ENCODE peak calls at places on chromosome 4, in seven cellular contexts. O, S, M, I, U, J and R are unnamed samples.

GRCh38 chr4:153950100-153950979 is 161.5 kb upstream of the SFRP2 start:
- DNase-seq in O (no peak), S (no peak), M (no peak), I (no peak), U (peak), J (no peak), R (no peak)

GRCh38 chr4:3862640-3863420 is 96.6 kb downstream of the ADRA2C start:
- DNase-seq in O (peak), S (peak), M (no peak), I (no peak), U (no peak), J (peak), R (no peak)

GRCh38 chr4:126396703-126397102 is 1081.9 kb downstream of the FAT4 start:
- DNase-seq in O (no peak), S (no peak), M (no peak), I (no peak), U (no peak), J (no peak), R (no peak)

GRCh38 chr4:35087216-35087615 is 1157.1 kb downstream of the ARAP2 start:
- DNase-seq in O (no peak), S (no peak), M (no peak), I (no peak), U (no peak), J (no peak), R (no peak)

GRCh38 chr4:3510481-3510880 is 21.7 kb downstream of the LRPAP1 start:
- DNase-seq in O (no peak), S (no peak), M (no peak), I (no peak), U (no peak), J (no peak), R (no peak)

GRCh38 chr4:60944070-60944469 is 256.1 kb upstream of the ADGRL3 start:
- DNase-seq in O (no peak), S (no peak), M (no peak), I (no peak), U (no peak), J (no peak), R (no peak)

GRCh38 chr4:65773636-65774035 is 103.3 kb upstream of the EPHA5 start:
- DNase-seq in O (no peak), S (no peak), M (no peak), I (no peak), U (no peak), J (no peak), R (no peak)

GRCh38 chr4:185529413-185529812 is 5.9 kb downstream of the PDLIM3 start:
- DNase-seq in O (no peak), S (no peak), M (no peak), I (peak), U (no peak), J (no peak), R (no peak)

GRCh38 chr4:99624141-99624719 is 33.4 kb downstream of the C4orf54 start:
- DNase-seq in O (no peak), S (no peak), M (peak), I (no peak), U (no peak), J (no peak), R (no peak)

GRCh38 chr4:141215972-141216761 is 4.5 kb upstream of the ZNF330 start:
- DNase-seq in O (no peak), S (no peak), M (no peak), I (no peak), U (no peak), J (no peak), R (no peak)

GRCh38 chr4:106763044-106763443 is 273.1 kb downstream of the DKK2 start:
- DNase-seq in O (no peak), S (no peak), M (peak), I (no peak), U (no peak), J (no peak), R (no peak)

GRCh38 chr4:15964159-15964558 is 1.2 kb upstream of the FGFBP2 start:
- DNase-seq in O (no peak), S (no peak), M (no peak), I (no peak), U (no peak), J (no peak), R (no peak)

GRCh38 chr4:156933633-156934258 is 37.9 kb downstream of the PDGFC start:
- DNase-seq in O (no peak), S (no peak), M (no peak), I (no peak), U (no peak), J (no peak), R (no peak)

GRCh38 chr4:118911162-118911791 is 22.6 kb downstream of the SYNPO2 start:
- DNase-seq in O (no peak), S (no peak), M (no peak), I (no peak), U (no peak), J (no peak), R (no peak)

GRCh38 chr4:177281544-177281943 is 28.1 kb upstream of the NEIL3 start:
- DNase-seq in O (no peak), S (no peak), M (no peak), I (no peak), U (no peak), J (no peak), R (no peak)

GRCh38 chr4:186651624-186652023 is 72.0 kb downstream of the FAT1 start:
- DNase-seq in O (no peak), S (no peak), M (peak), I (peak), U (peak), J (no peak), R (no peak)

GRCh38 chr4:7252510-7253340 is 60.4 kb downstream of the SORCS2 start:
- DNase-seq in O (no peak), S (no peak), M (no peak), I (no peak), U (no peak), J (no peak), R (no peak)

GRCh38 chr4:27068151-27068862 is 207.7 kb downstream of the STIM2 start:
- DNase-seq in O (no peak), S (no peak), M (no peak), I (no peak), U (no peak), J (peak), R (no peak)

GRCh38 chr4:140811429-140811828 is 55.2 kb upstream of the TBC1D9 start:
- DNase-seq in O (no peak), S (no peak), M (no peak), I (no peak), U (no peak), J (no peak), R (no peak)

GRCh38 chr4:170853422-170854021 is 763.8 kb upstream of the AADAT start:
- DNase-seq in O (peak), S (no peak), M (no peak), I (peak), U (peak), J (peak), R (no peak)

GRCh38 chr4:133891001-133891400 is 310.6 kb downstream of the PABPC4L start:
- DNase-seq in O (no peak), S (no peak), M (no peak), I (no peak), U (no peak), J (no peak), R (no peak)

GRCh38 chr4:113407409-113407808 is 354.1 kb downstream of the CAMK2D start:
- DNase-seq in O (no peak), S (no peak), M (no peak), I (no peak), U (no peak), J (no peak), R (no peak)

GRCh38 chr4:83855044-83855443 is 319.1 kb downstream of the GPAT3 start:
- DNase-seq in O (no peak), S (no peak), M (no peak), I (no peak), U (no peak), J (no peak), R (peak)

GRCh38 chr4:76095568-76095967 is 21.1 kb downstream of the ART3 start:
- DNase-seq in O (no peak), S (no peak), M (no peak), I (no peak), U (no peak), J (no peak), R (no peak)

GRCh38 chr4:128571747-128572146 is 237.8 kb upstream of the JADE1 start:
- DNase-seq in O (no peak), S (no peak), M (peak), I (no peak), U (peak), J (no peak), R (no peak)

GRCh38 chr4:108449139-108449538 is 171.2 kb upstream of the RPL34 start:
- DNase-seq in O (no peak), S (no peak), M (no peak), I (no peak), U (no peak), J (no peak), R (no peak)

GRCh38 chr4:21991537-21991936 is 43.0 kb upstream of the KCNIP4 start:
- DNase-seq in O (no peak), S (no peak), M (no peak), I (no peak), U (no peak), J (no peak), R (no peak)

GRCh38 chr4:108834787-108835384 is 72.0 kb upstream of the ETNPPL start:
- DNase-seq in O (no peak), S (no peak), M (no peak), I (no peak), U (no peak), J (no peak), R (no peak)

GRCh38 chr4:139740121-139740520 is 74.5 kb downstream of the MGST2 start:
- DNase-seq in O (no peak), S (peak), M (peak), I (no peak), U (no peak), J (peak), R (no peak)

DNA sequence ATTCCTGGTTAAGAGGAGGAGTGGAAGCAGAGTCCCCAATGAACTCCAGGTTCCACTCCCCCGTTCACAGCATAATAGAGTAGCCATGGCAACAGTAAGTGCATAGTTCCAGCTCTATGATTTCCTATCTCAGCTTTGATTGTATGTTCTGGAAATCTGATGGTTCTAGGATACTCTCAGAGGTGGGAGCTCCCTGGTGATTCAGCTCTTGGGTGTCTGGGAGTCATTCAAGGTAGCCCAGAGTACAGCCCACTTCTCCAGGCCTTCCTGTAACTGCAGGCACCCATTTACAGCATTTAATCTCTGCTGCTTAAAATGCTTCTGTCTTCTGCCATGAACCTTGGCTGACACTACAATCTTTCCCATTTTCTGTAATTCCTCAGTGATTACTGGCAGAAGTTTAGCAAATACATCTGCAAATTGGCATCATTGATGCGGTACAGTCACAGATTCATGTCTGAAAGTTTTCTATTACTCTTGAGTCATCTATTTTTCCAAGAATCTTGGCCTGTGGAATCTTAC is 242.0 kb downstream of the MAPK10 start:
- DNase-seq in O (no peak), S (no peak), M (no peak), I (no peak), U (no peak), J (no peak), R (no peak)
- TF ChIP-seq EP300 in O (no peak), S (no peak), M (no peak), I (no peak), U (no peak), J (no peak), R (no peak)

GRCh38 chr4:36322921-36323354 is 41.5 kb downstream of the DTHD1 start:
- DNase-seq in O (no peak), S (no peak), M (no peak), I (no peak), U (no peak), J (no peak), R (no peak)
- TF ChIP-seq POLR2A in O (no peak), S (no peak), M (no peak), I (no peak), U (no peak), J (no peak), R (no peak)

DNA sequence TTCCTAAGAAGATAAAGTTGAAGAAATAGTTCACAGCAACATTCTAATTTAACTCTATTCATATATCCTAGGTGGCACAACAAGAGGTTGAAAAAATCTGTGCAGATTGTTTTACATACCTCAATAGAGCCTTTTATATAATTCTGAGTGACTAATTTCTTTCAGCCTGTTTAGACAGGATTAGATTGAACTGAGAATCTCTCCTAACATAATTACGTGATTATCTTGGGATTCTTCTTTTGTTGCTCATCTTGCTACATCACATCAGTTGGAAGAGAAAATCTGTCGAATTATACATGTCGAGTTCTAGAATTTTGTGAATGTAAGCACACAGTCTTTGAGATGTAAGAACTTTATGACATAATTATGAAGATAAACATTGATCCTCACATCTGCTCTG is 1873.7 kb upstream of the IGFBP7 start:
- DNase-seq in O (no peak), S (no peak), M (no peak), I (no peak), U (no peak), J (no peak), R (no peak)
- TF ChIP-seq POLR2AphosphoS5 in O (no peak), S (no peak), M (no peak), I (no peak), U (no peak), J (no peak), R (no peak)

DNA sequence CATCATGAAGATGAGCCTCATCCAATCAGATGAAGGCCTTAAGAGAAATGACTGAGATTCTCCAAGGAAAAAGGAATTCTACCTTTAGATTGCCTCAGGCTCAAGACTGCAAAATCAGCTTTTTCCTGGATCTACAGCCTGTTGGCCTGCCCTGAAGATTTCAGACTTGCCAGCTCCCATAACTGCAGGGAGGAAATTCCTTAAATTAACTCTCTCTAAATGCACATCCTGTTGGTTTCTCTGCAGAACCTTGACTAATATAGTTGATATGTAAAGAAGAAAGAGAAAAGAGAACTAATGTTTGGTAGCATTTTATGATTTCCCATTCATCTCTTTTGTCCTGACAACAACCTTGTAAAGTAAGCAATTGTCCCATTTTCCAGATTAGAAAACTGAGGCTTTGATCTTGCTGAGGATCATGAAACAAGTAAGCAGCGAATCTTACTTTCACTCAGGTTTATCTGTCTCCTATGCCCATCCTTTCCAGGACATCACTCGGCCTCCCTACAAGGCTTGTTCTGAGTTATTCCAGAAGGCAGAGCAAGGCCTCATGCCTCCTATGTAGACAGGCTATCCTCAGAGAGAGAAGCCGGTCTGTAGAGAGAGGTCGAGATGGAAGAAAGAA is 115.0 kb upstream of the LDB2 start:
- DNase-seq in O (no peak), S (no peak), M (no peak), I (no peak), U (no peak), J (no peak), R (peak)
- TF ChIP-seq EP300 in O (no peak), S (no peak), M (no peak), I (no peak), U (no peak), J (no peak), R (no peak)